ENCODE peak calls at places on chromosomes 1 and 21, in five cellular contexts. E, L, B, M and Q are unnamed samples.

GRCh38 chr1:228987736-228988506 is 252.6 kb downstream of the RHOU start:
- DNase-seq in E (no peak), L (no peak), B (no peak), M (no peak), Q (peak; percentile 63)

GRCh38 chr1:76547916-76548315 is 319.4 kb upstream of the ST6GALNAC5 start:
- DNase-seq in E (no peak), L (no peak), B (no peak), M (no peak), Q (no peak)

GRCh38 chr1:40362699-40363098 is 10.8 kb upstream of the SMAP2 start:
- DNase-seq in E (no peak), L (no peak), B (no peak), M (no peak), Q (no peak)

GRCh38 chr1:10936998-10937901 is 75.2 kb upstream of the TARDBP start:
- DNase-seq in E (no peak), L (no peak), B (no peak), M (no peak), Q (no peak)

GRCh38 chr1:3012511-3013291 is 8.6 kb upstream of the ACTRT2 start:
- DNase-seq in E (peak; percentile 55), L (no peak), B (peak; percentile 39), M (peak; percentile 66), Q (no peak)

GRCh38 chr1:33866286-33866685 is 2.4 kb downstream of the HMGB4 start:
- DNase-seq in E (no peak), L (no peak), B (no peak), M (no peak), Q (no peak)

GRCh38 chr21:36936361-36937135 is 29.9 kb downstream of the HLCS start:
- DNase-seq in E (no peak), L (no peak), B (no peak), M (no peak), Q (no peak)

GRCh38 chr21:43311303-43311817 is 115.6 kb downstream of the SIK1 start:
- DNase-seq in E (no peak), L (no peak), B (no peak), M (no peak), Q (no peak)

GRCh38 chr1:22815421-22816062 is 104.9 kb downstream of the EPHB2 start:
- DNase-seq in E (no peak), L (no peak), B (no peak), M (no peak), Q (no peak)

GRCh38 chr1:974687-975328 is 7.1 kb downstream of the PERM1 start:
- DNase-seq in E (no peak), L (no peak), B (no peak), M (no peak), Q (no peak)

GRCh38 chr21:32918467-32919140 is 107.1 kb upstream of the OLIG2 start:
- DNase-seq in E (no peak), L (no peak), B (no peak), M (no peak), Q (no peak)

GRCh38 chr1:192544983-192545393 is 30.6 kb upstream of the RGS1 start:
- DNase-seq in E (no peak), L (no peak), B (no peak), M (peak; percentile 13), Q (no peak)

GRCh38 chr1:65955503-65955902 is 162.8 kb downstream of the PDE4B start:
- DNase-seq in E (no peak), L (no peak), B (no peak), M (no peak), Q (no peak)

GRCh38 chr1:218305447-218306064 is 20.5 kb downstream of the RRP15 start:
- DNase-seq in E (no peak), L (no peak), B (no peak), M (no peak), Q (no peak)

GRCh38 chr1:19336543-19336942 is 24.4 kb downstream of the SLC66A1 start:
- DNase-seq in E (no peak), L (no peak), B (no peak), M (no peak), Q (no peak)

GRCh38 chr1:44355582-44356305 is 687 bp upstream of the ERI3 start:
- DNase-seq in E (peak; percentile 7), L (no peak), B (no peak), M (no peak), Q (no peak)

GRCh38 chr1:222994506-222995229 is 148.4 kb downstream of the TLR5 start:
- DNase-seq in E (no peak), L (no peak), B (no peak), M (no peak), Q (no peak)

GRCh38 chr1:26833432-26834405 is 7.2 kb downstream of the ZDHHC18 start:
- DNase-seq in E (peak; percentile 76), L (no peak), B (no peak), M (no peak), Q (no peak)

DNA sequence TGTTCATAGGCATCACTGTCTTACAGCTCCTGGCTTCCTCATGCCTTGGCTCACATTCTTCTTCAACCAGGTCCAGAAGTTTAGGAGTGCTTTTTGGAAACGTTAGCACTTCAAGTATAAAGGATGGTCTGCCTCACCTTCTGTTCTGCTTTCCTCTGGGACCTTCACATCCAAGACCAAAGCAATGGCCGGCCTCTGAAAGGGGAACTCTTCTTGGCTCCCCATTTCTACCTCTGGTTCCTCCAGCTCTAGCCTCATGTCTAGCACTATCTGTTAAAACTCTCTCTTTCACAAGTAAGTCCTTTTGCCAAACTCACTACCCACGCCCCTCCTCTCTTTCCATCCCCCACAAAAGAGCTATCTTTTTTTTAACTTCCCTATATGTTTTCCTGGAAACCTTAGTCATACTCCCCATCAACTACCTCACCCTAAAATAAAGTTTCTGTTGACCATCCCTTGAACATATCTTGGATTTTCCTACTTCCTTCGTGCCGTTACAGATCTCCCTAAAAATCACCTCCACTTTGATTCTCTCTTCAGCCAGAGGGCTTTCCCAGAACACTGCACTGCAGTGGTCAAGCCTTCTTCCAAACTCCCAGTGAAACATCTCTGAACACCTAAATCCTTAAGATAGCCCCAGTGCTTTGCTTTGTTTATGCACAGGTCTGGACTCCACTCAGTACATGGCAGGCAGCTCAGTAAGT is 7.9 kb downstream of the SORT1 start:
- DNase-seq in E (no peak), L (no peak), B (no peak), M (no peak), Q (no peak)
- TF ChIP-seq POLR2A in E (no peak), L (no peak), B (no peak), M (no peak), Q (no peak)

DNA sequence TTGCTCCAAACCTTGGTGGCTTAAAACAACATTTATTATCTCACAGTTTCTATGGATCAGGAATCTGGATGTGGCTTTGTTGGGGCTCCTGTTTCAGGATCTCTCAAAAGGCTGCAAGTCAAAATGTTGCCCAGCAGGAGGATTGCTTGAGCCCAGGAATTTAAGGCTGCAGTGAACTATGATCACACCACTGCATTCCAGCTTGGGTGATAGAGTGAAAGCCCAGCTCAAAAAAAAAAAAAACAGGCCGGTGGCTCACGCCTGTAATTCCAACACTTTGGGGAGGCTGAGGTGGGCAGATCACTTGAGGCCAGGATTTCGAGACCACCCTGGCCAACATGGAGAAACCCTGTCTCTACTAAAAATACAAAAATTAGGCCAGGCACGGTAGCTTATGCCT is 30.0 kb downstream of the BCAS2 start:
- DNase-seq in E (no peak), L (no peak), B (no peak), M (no peak), Q (no peak)
- TF ChIP-seq CTCF in E (no peak), L (no peak), B (no peak), M (no peak), Q (no peak)

GRCh38 chr1:21292991-21293536 is 2.8 kb upstream of the ECE1 start:
- DNase-seq in E (no peak), L (no peak), B (no peak), M (no peak), Q (no peak)
- H3K4me3 ChIP-seq in E (no peak overlapping the region), L (no peak overlapping the region), B (no peak overlapping the region), M (no peak overlapping the region), Q (no peak overlapping the region)

DNA sequence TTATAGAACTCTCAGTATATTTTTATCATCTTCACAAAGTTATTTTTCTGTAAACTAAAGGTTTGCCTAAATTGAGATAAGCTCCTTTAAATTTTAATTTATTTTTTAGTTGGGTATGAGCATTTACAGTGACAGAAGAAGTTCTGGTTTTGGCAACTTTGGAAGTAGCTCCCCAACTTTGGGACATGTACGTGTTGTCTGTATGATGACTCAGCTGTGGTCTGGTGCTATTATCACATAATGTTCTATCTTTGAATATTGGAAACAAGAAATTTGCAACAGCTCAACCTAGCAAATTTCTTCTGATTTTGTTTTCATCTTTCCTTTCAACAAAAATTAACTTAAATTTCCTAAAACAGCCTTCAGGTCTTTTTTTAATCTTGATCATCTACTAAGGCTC is 46.6 kb upstream of the C1orf105 start:
- DNase-seq in E (no peak), L (no peak), B (no peak), M (no peak), Q (no peak)
- TF ChIP-seq POLR2A in E (no peak), L (no peak), B (no peak), M (no peak), Q (no peak)

GRCh38 chr1:18141661-18142060 is 34.1 kb downstream of the IGSF21 start:
- DNase-seq in E (no peak), L (no peak), B (no peak), M (no peak), Q (no peak)

GRCh38 chr1:18140411-18140810 is 32.8 kb downstream of the IGSF21 start:
- DNase-seq in E (no peak), L (no peak), B (no peak), M (no peak), Q (no peak)

GRCh38 chr1:18142471-18142870 is 34.9 kb downstream of the IGSF21 start:
- DNase-seq in E (no peak), L (no peak), B (no peak), M (no peak), Q (no peak)

GRCh38 chr1:18137759-18138345 is 30.3 kb downstream of the IGSF21 start:
- DNase-seq in E (no peak), L (no peak), B (no peak), M (no peak), Q (no peak)

GRCh38 chr1:18139198-18139981 is 31.8 kb downstream of the IGSF21 start:
- DNase-seq in E (no peak), L (no peak), B (no peak), M (no peak), Q (no peak)
- TF ChIP-seq CTCF in E (no peak), L (no peak), B (no peak), M (no peak), Q (no peak)